ENCODE peak calls at places on chromosomes 5 and 9, in five cellular contexts. C, Y, M, O and U are unnamed samples.

GRCh38 chr5:177601577-177602457 is 1.9 kb downstream of the B4GALT7 start:
- DNase-seq in C (no peak), Y (no peak), M (peak), O (no peak), U (no peak)

GRCh38 chr9:13292158-13292557 is 12.7 kb upstream of the MPDZ start:
- DNase-seq in C (no peak), Y (no peak), M (no peak), O (no peak), U (no peak)

GRCh38 chr9:86207193-86207592 is 52.3 kb downstream of the C9orf153 start:
- DNase-seq in C (no peak), Y (no peak), M (no peak), O (no peak), U (no peak)

GRCh38 chr9:93450817-93451761 is at the start of gene FAM120A:
- DNase-seq in C (peak), Y (peak), M (peak), O (peak), U (peak)

GRCh38 chr5:66967102-66967501 is 229.5 kb downstream of the CD180 start:
- DNase-seq in C (peak), Y (no peak), M (no peak), O (no peak), U (no peak)

GRCh38 chr9:129394011-129394919 is 216.2 kb upstream of the IER5L start:
- DNase-seq in C (no peak), Y (no peak), M (no peak), O (peak), U (no peak)

GRCh38 chr5:65255294-65255693 is 226.4 kb downstream of the ADAMTS6 start:
- DNase-seq in C (peak), Y (no peak), M (no peak), O (no peak), U (no peak)

GRCh38 chr5:84248013-84248412 is 136.7 kb downstream of the EDIL3 start:
- DNase-seq in C (no peak), Y (no peak), M (no peak), O (no peak), U (no peak)

GRCh38 chr5:167555771-167556170 is 735.7 kb upstream of the WWC1 start:
- DNase-seq in C (peak), Y (no peak), M (no peak), O (no peak), U (no peak)

GRCh38 chr5:135128361-135128760 is 94.3 kb upstream of the PITX1 start:
- DNase-seq in C (no peak), Y (no peak), M (no peak), O (no peak), U (no peak)

GRCh38 chr5:179307006-179307800 is 38.1 kb downstream of the ADAMTS2 start:
- DNase-seq in C (no peak), Y (no peak), M (no peak), O (no peak), U (no peak)

GRCh38 chr9:38020251-38021076 is 48.6 kb downstream of the SHB start:
- DNase-seq in C (no peak), Y (no peak), M (no peak), O (no peak), U (no peak)